ENCODE peak calls at places on chromosome 13, in seven cellular contexts. One of them, this sample, is unnamed.

GRCh38 chr13:31556376-31556775 is 182.9 kb upstream of the RXFP2 start:
- DNase-seq in fibroblast of mammary gland: peak
- DNase-seq in foreskin keratinocyte: no peak
- DNase-seq in AG04450: no peak
- DNase-seq in progenitor cell of endocrine pancreas: no peak
- DNase-seq in kidney: no peak
- DNase-seq in Peyer's patch: no peak
- DNase-seq in this sample: peak

GRCh38 chr13:27792393-27793218 is at the start of gene GSX1:
- DNase-seq in fibroblast of mammary gland: peak
- DNase-seq in foreskin keratinocyte: no peak
- DNase-seq in AG04450: no peak
- DNase-seq in progenitor cell of endocrine pancreas: peak
- DNase-seq in kidney: peak
- DNase-seq in Peyer's patch: peak
- DNase-seq in this sample: peak

GRCh38 chr13:33284916-33285315 is 639 bp downstream of the STARD13 start:
- DNase-seq in fibroblast of mammary gland: peak
- DNase-seq in foreskin keratinocyte: no peak
- DNase-seq in AG04450: no peak
- DNase-seq in progenitor cell of endocrine pancreas: no peak
- DNase-seq in kidney: no peak
- DNase-seq in Peyer's patch: no peak
- DNase-seq in this sample: no peak

GRCh38 chr13:114155923-114156883 is 22.9 kb upstream of the CFAP97D2 start:
- DNase-seq in fibroblast of mammary gland: no peak
- DNase-seq in foreskin keratinocyte: no peak
- DNase-seq in AG04450: no peak
- DNase-seq in progenitor cell of endocrine pancreas: no peak
- DNase-seq in kidney: peak
- DNase-seq in Peyer's patch: no peak
- DNase-seq in this sample: no peak

GRCh38 chr13:98853791-98854191 is 101.3 kb upstream of the SLC15A1 start:
- DNase-seq in fibroblast of mammary gland: peak
- DNase-seq in foreskin keratinocyte: no peak
- DNase-seq in AG04450: no peak
- DNase-seq in progenitor cell of endocrine pancreas: no peak
- DNase-seq in kidney: no peak
- DNase-seq in Peyer's patch: no peak
- DNase-seq in this sample: peak

GRCh38 chr13:20441066-20441465 is 84.6 kb downstream of the CRYL1 start:
- DNase-seq in fibroblast of mammary gland: no peak
- DNase-seq in foreskin keratinocyte: no peak
- DNase-seq in AG04450: no peak
- DNase-seq in progenitor cell of endocrine pancreas: no peak
- DNase-seq in kidney: no peak
- DNase-seq in Peyer's patch: no peak
- DNase-seq in this sample: no peak

GRCh38 chr13:20461860-20462532 is 63.7 kb downstream of the CRYL1 start:
- DNase-seq in fibroblast of mammary gland: no peak
- DNase-seq in foreskin keratinocyte: no peak
- DNase-seq in AG04450: no peak
- DNase-seq in progenitor cell of endocrine pancreas: no peak
- DNase-seq in kidney: no peak
- DNase-seq in Peyer's patch: no peak
- DNase-seq in this sample: no peak

GRCh38 chr13:20940083-20940482 is 37.5 kb upstream of the XPO4 start:
- DNase-seq in fibroblast of mammary gland: peak
- DNase-seq in foreskin keratinocyte: no peak
- DNase-seq in AG04450: peak
- DNase-seq in progenitor cell of endocrine pancreas: no peak
- DNase-seq in kidney: no peak
- DNase-seq in Peyer's patch: no peak
- DNase-seq in this sample: peak

GRCh38 chr13:42924290-42924803 is 67.7 kb downstream of the EPSTI1 start:
- DNase-seq in fibroblast of mammary gland: no peak
- DNase-seq in foreskin keratinocyte: no peak
- DNase-seq in AG04450: no peak
- DNase-seq in progenitor cell of endocrine pancreas: no peak
- DNase-seq in kidney: no peak
- DNase-seq in Peyer's patch: no peak
- DNase-seq in this sample: no peak

GRCh38 chr13:60012503-60012902 is 151.2 kb downstream of the DIAPH3 start:
- DNase-seq in fibroblast of mammary gland: no peak
- DNase-seq in foreskin keratinocyte: peak
- DNase-seq in AG04450: no peak
- DNase-seq in progenitor cell of endocrine pancreas: no peak
- DNase-seq in kidney: peak
- DNase-seq in Peyer's patch: peak
- DNase-seq in this sample: no peak

GRCh38 chr13:84661718-84662117 is 779.4 kb upstream of the SLITRK1 start:
- DNase-seq in fibroblast of mammary gland: no peak
- DNase-seq in foreskin keratinocyte: no peak
- DNase-seq in AG04450: no peak
- DNase-seq in progenitor cell of endocrine pancreas: no peak
- DNase-seq in kidney: no peak
- DNase-seq in Peyer's patch: no peak
- DNase-seq in this sample: peak

GRCh38 chr13:33884506-33885221 is 66.7 kb downstream of the RFC3 start:
- DNase-seq in fibroblast of mammary gland: no peak
- DNase-seq in foreskin keratinocyte: no peak
- DNase-seq in AG04450: no peak
- DNase-seq in progenitor cell of endocrine pancreas: no peak
- DNase-seq in kidney: no peak
- DNase-seq in Peyer's patch: no peak
- DNase-seq in this sample: no peak

GRCh38 chr13:109146393-109146792 is 517.0 kb downstream of the MYO16 start:
- DNase-seq in fibroblast of mammary gland: no peak
- DNase-seq in foreskin keratinocyte: no peak
- DNase-seq in AG04450: no peak
- DNase-seq in progenitor cell of endocrine pancreas: no peak
- DNase-seq in kidney: no peak
- DNase-seq in Peyer's patch: no peak
- DNase-seq in this sample: no peak

GRCh38 chr13:40503966-40504591 is 162.4 kb downstream of the FOXO1 start:
- DNase-seq in fibroblast of mammary gland: peak
- DNase-seq in foreskin keratinocyte: peak
- DNase-seq in AG04450: no peak
- DNase-seq in progenitor cell of endocrine pancreas: no peak
- DNase-seq in kidney: no peak
- DNase-seq in Peyer's patch: no peak
- DNase-seq in this sample: peak

GRCh38 chr13:27533155-27533643 is 82.8 kb upstream of the MTIF3 start:
- DNase-seq in fibroblast of mammary gland: peak
- DNase-seq in foreskin keratinocyte: no peak
- DNase-seq in AG04450: peak
- DNase-seq in progenitor cell of endocrine pancreas: peak
- DNase-seq in kidney: peak
- DNase-seq in Peyer's patch: peak
- DNase-seq in this sample: peak

GRCh38 chr13:49185264-49185663 is 34.9 kb upstream of the MLNR start:
- DNase-seq in fibroblast of mammary gland: peak
- DNase-seq in foreskin keratinocyte: no peak
- DNase-seq in AG04450: no peak
- DNase-seq in progenitor cell of endocrine pancreas: no peak
- DNase-seq in kidney: no peak
- DNase-seq in Peyer's patch: no peak
- DNase-seq in this sample: no peak

GRCh38 chr13:83221256-83221655 is 661.0 kb downstream of the SLITRK1 start:
- DNase-seq in fibroblast of mammary gland: peak
- DNase-seq in foreskin keratinocyte: peak
- DNase-seq in AG04450: no peak
- DNase-seq in progenitor cell of endocrine pancreas: no peak
- DNase-seq in kidney: no peak
- DNase-seq in Peyer's patch: no peak
- DNase-seq in this sample: peak

GRCh38 chr13:83378901-83379300 is 503.4 kb downstream of the SLITRK1 start:
- DNase-seq in fibroblast of mammary gland: peak
- DNase-seq in foreskin keratinocyte: no peak
- DNase-seq in AG04450: no peak
- DNase-seq in progenitor cell of endocrine pancreas: no peak
- DNase-seq in kidney: no peak
- DNase-seq in Peyer's patch: no peak
- DNase-seq in this sample: no peak

GRCh38 chr13:60427285-60427684 is 30.3 kb downstream of the TDRD3 start:
- DNase-seq in fibroblast of mammary gland: no peak
- DNase-seq in foreskin keratinocyte: no peak
- DNase-seq in AG04450: no peak
- DNase-seq in progenitor cell of endocrine pancreas: no peak
- DNase-seq in kidney: no peak
- DNase-seq in Peyer's patch: no peak
- DNase-seq in this sample: no peak

GRCh38 chr13:110347535-110348308 is 40.6 kb downstream of the COL4A2 start:
- DNase-seq in fibroblast of mammary gland: peak
- DNase-seq in foreskin keratinocyte: peak
- DNase-seq in AG04450: no peak
- DNase-seq in progenitor cell of endocrine pancreas: no peak
- DNase-seq in kidney: no peak
- DNase-seq in Peyer's patch: peak
- DNase-seq in this sample: peak

GRCh38 chr13:65461590-65461989 is 1768.5 kb downstream of the PCDH9 start:
- DNase-seq in fibroblast of mammary gland: peak
- DNase-seq in foreskin keratinocyte: no peak
- DNase-seq in AG04450: peak
- DNase-seq in progenitor cell of endocrine pancreas: no peak
- DNase-seq in kidney: no peak
- DNase-seq in Peyer's patch: no peak
- DNase-seq in this sample: no peak

GRCh38 chr13:51181752-51182383 is 40.3 kb upstream of the FAM124A start:
- DNase-seq in fibroblast of mammary gland: no peak
- DNase-seq in foreskin keratinocyte: no peak
- DNase-seq in AG04450: no peak
- DNase-seq in progenitor cell of endocrine pancreas: no peak
- DNase-seq in kidney: no peak
- DNase-seq in Peyer's patch: no peak
- DNase-seq in this sample: no peak

GRCh38 chr13:19927117-19927734 is 31.3 kb upstream of the ZMYM2 start:
- DNase-seq in fibroblast of mammary gland: peak
- DNase-seq in foreskin keratinocyte: no peak
- DNase-seq in AG04450: no peak
- DNase-seq in progenitor cell of endocrine pancreas: no peak
- DNase-seq in kidney: no peak
- DNase-seq in Peyer's patch: no peak
- DNase-seq in this sample: peak

GRCh38 chr13:99307648-99308339 is 595 bp upstream of the GPR183 start:
- DNase-seq in fibroblast of mammary gland: peak
- DNase-seq in foreskin keratinocyte: peak
- DNase-seq in AG04450: no peak
- DNase-seq in progenitor cell of endocrine pancreas: no peak
- DNase-seq in kidney: no peak
- DNase-seq in Peyer's patch: peak
- DNase-seq in this sample: peak

GRCh38 chr13:106721599-106721998 is 153.7 kb upstream of the ARGLU1 start:
- DNase-seq in fibroblast of mammary gland: no peak
- DNase-seq in foreskin keratinocyte: no peak
- DNase-seq in AG04450: no peak
- DNase-seq in progenitor cell of endocrine pancreas: no peak
- DNase-seq in kidney: no peak
- DNase-seq in Peyer's patch: no peak
- DNase-seq in this sample: no peak

GRCh38 chr13:73109288-73109899 is 50.6 kb downstream of the KLF5 start:
- DNase-seq in fibroblast of mammary gland: no peak
- DNase-seq in foreskin keratinocyte: no peak
- DNase-seq in AG04450: no peak
- DNase-seq in progenitor cell of endocrine pancreas: no peak
- DNase-seq in kidney: no peak
- DNase-seq in Peyer's patch: no peak
- DNase-seq in this sample: no peak

GRCh38 chr13:80224468-80224867 is 116.5 kb downstream of the SPRY2 start:
- DNase-seq in fibroblast of mammary gland: peak
- DNase-seq in foreskin keratinocyte: peak
- DNase-seq in AG04450: no peak
- DNase-seq in progenitor cell of endocrine pancreas: no peak
- DNase-seq in kidney: no peak
- DNase-seq in Peyer's patch: no peak
- DNase-seq in this sample: no peak

GRCh38 chr13:21054313-21054712 is 7.1 kb downstream of the LATS2 start:
- DNase-seq in fibroblast of mammary gland: no peak
- DNase-seq in foreskin keratinocyte: no peak
- DNase-seq in AG04450: no peak
- DNase-seq in progenitor cell of endocrine pancreas: no peak
- DNase-seq in kidney: peak
- DNase-seq in Peyer's patch: no peak
- DNase-seq in this sample: no peak

GRCh38 chr13:61824168-61824567 is 408.5 kb upstream of the PCDH20 start:
- DNase-seq in fibroblast of mammary gland: no peak
- DNase-seq in foreskin keratinocyte: no peak
- DNase-seq in AG04450: no peak
- DNase-seq in progenitor cell of endocrine pancreas: no peak
- DNase-seq in kidney: no peak
- DNase-seq in Peyer's patch: no peak
- DNase-seq in this sample: no peak
- TF ChIP-seq CTCF in fibroblast of mammary gland: no peak
- TF ChIP-seq CTCF in foreskin keratinocyte: no peak
- TF ChIP-seq CTCF in AG04450: no peak
- TF ChIP-seq CTCF in progenitor cell of endocrine pancreas: no peak
- TF ChIP-seq CTCF in kidney: no peak
- TF ChIP-seq CTCF in Peyer's patch: no peak
- TF ChIP-seq CTCF in this sample: no peak

GRCh38 chr13:95552539-95553270 is at the start of gene CLDN10:
- DNase-seq in fibroblast of mammary gland: no peak
- DNase-seq in foreskin keratinocyte: no peak
- DNase-seq in AG04450: no peak
- DNase-seq in progenitor cell of endocrine pancreas: peak
- DNase-seq in kidney: peak
- DNase-seq in Peyer's patch: no peak
- DNase-seq in this sample: no peak
- TF ChIP-seq CTCF in fibroblast of mammary gland: no peak
- TF ChIP-seq CTCF in foreskin keratinocyte: peak
- TF ChIP-seq CTCF in AG04450: no peak
- TF ChIP-seq CTCF in progenitor cell of endocrine pancreas: peak
- TF ChIP-seq CTCF in kidney: no peak
- TF ChIP-seq CTCF in Peyer's patch: no peak
- TF ChIP-seq CTCF in this sample: peak

GRCh38 chr13:87274209-87274819 is 396.9 kb upstream of the SLITRK5 start:
- DNase-seq in fibroblast of mammary gland: peak
- DNase-seq in foreskin keratinocyte: peak
- DNase-seq in AG04450: peak
- DNase-seq in progenitor cell of endocrine pancreas: peak
- DNase-seq in kidney: no peak
- DNase-seq in Peyer's patch: peak
- DNase-seq in this sample: no peak

GRCh38 chr13:87280139-87280538 is 391.0 kb upstream of the SLITRK5 start:
- DNase-seq in fibroblast of mammary gland: no peak
- DNase-seq in foreskin keratinocyte: no peak
- DNase-seq in AG04450: no peak
- DNase-seq in progenitor cell of endocrine pancreas: no peak
- DNase-seq in kidney: no peak
- DNase-seq in Peyer's patch: no peak
- DNase-seq in this sample: no peak
- TF ChIP-seq CTCF in fibroblast of mammary gland: peak
- TF ChIP-seq CTCF in foreskin keratinocyte: peak
- TF ChIP-seq CTCF in AG04450: peak
- TF ChIP-seq CTCF in progenitor cell of endocrine pancreas: no peak
- TF ChIP-seq CTCF in kidney: no peak
- TF ChIP-seq CTCF in Peyer's patch: no peak
- TF ChIP-seq CTCF in this sample: no peak

GRCh38 chr13:58979851-58980250 is 1183.9 kb downstream of the DIAPH3 start:
- DNase-seq in fibroblast of mammary gland: no peak
- DNase-seq in foreskin keratinocyte: no peak
- DNase-seq in AG04450: no peak
- DNase-seq in progenitor cell of endocrine pancreas: no peak
- DNase-seq in kidney: no peak
- DNase-seq in Peyer's patch: no peak
- DNase-seq in this sample: no peak
- TF ChIP-seq CTCF in fibroblast of mammary gland: no peak
- TF ChIP-seq CTCF in foreskin keratinocyte: no peak
- TF ChIP-seq CTCF in AG04450: no peak
- TF ChIP-seq CTCF in progenitor cell of endocrine pancreas: no peak
- TF ChIP-seq CTCF in kidney: no peak
- TF ChIP-seq CTCF in Peyer's patch: no peak
- TF ChIP-seq CTCF in this sample: no peak